ENCODE peak calls at places on chromosomes 1 and 21, in eight cellular contexts. A is retina, K is occipital lobe, M is small intestine, D is substantia nigra, T is G401, R is ELR, N is GM12864. C is an unnamed sample.

GRCh38 chr1:44568128-44568900 is 106.0 kb downstream of the TMEM53 start:
- DNase-seq in A (no peak), K (no peak), M (no peak), D (no peak), T (no peak), R (peak), N (no peak), C (no peak)

GRCh38 chr1:184507604-184508289 is 120.9 kb downstream of the C1orf21 start:
- DNase-seq in A (no peak), K (no peak), M (peak), D (no peak), T (peak), R (no peak), N (no peak), C (no peak)

GRCh38 chr1:175127565-175127964 is 59.9 kb downstream of the TNN start:
- DNase-seq in A (no peak), K (no peak), M (no peak), D (no peak), T (no peak), R (no peak), N (no peak), C (no peak)

GRCh38 chr1:171645553-171646336 is 6.7 kb downstream of the MYOC start:
- DNase-seq in A (no peak), K (no peak), M (no peak), D (peak), T (peak), R (no peak), N (no peak), C (no peak)

GRCh38 chr21:40186036-40186435 is 318.8 kb downstream of the PCP4 start:
- DNase-seq in A (no peak), K (no peak), M (no peak), D (no peak), T (no peak), R (no peak), N (no peak), C (no peak)

GRCh38 chr1:28244549-28245251 is 8.8 kb downstream of the ATP5IF1 start:
- DNase-seq in A (no peak), K (no peak), M (no peak), D (no peak), T (no peak), R (no peak), N (peak), C (no peak)

GRCh38 chr1:19377812-19378718 is 65.9 kb downstream of the SLC66A1 start:
- DNase-seq in A (no peak), K (no peak), M (peak), D (no peak), T (peak), R (no peak), N (no peak), C (no peak)

GRCh38 chr1:3307359-3307758 is 147.1 kb upstream of the ARHGEF16 start:
- DNase-seq in A (no peak), K (no peak), M (no peak), D (no peak), T (no peak), R (no peak), N (no peak), C (no peak)

GRCh38 chr21:42370894-42371654 is 4.7 kb upstream of the TFF1 start:
- DNase-seq in A (no peak), K (no peak), M (no peak), D (no peak), T (no peak), R (no peak), N (no peak), C (no peak)

GRCh38 chr21:35303085-35303484 is 254.0 kb upstream of the RUNX1 start:
- DNase-seq in A (no peak), K (no peak), M (peak), D (no peak), T (no peak), R (peak), N (no peak), C (no peak)

GRCh38 chr1:214715126-214715525 is 112.1 kb downstream of the CENPF start:
- DNase-seq in A (peak), K (no peak), M (no peak), D (no peak), T (no peak), R (no peak), N (no peak), C (no peak)

GRCh38 chr1:6497215-6497866 is 5.9 kb upstream of the PLEKHG5 start:
- DNase-seq in A (peak), K (no peak), M (no peak), D (no peak), T (peak), R (peak), N (no peak), C (no peak)

GRCh38 chr1:12433323-12434053 is 184.5 kb downstream of the DHRS3 start:
- DNase-seq in A (peak), K (no peak), M (peak), D (no peak), T (no peak), R (no peak), N (no peak), C (no peak)

GRCh38 chr1:114956570-114956969 is 73.1 kb upstream of the TSHB start:
- DNase-seq in A (no peak), K (no peak), M (peak), D (no peak), T (no peak), R (peak), N (no peak), C (peak)